ENCODE peak calls at places on chromosomes 2 and 18, in nine cellular contexts. N, D, Q, V, E, T, A, G and U are unnamed samples.
A peak's percentile ranks its signal among the peaks of the same experiment; 100 is the strongest.

GRCh38 chr2:239164281-239164871 is 236.4 kb downstream of the HDAC4 start:
- DNase-seq in N (peak; percentile 4), D (peak; percentile 51), Q (peak; percentile 0), V (peak; percentile 53), E (peak; percentile 9), T (no peak), A (no peak), G (peak; percentile 20), U (no peak)

GRCh38 chr2:145067631-145068030 is 547.7 kb upstream of the ZEB2 start:
- DNase-seq in N (no peak), D (no peak), Q (no peak), V (no peak), E (no peak), T (no peak), A (no peak), G (no peak), U (no peak)

GRCh38 chr2:127066942-127067341 is 40.0 kb downstream of the BIN1 start:
- DNase-seq in N (peak; percentile 68), D (no peak), Q (no peak), V (no peak), E (peak; percentile 84), T (peak; percentile 94), A (no peak), G (no peak), U (no peak)

GRCh38 chr2:103959174-103960125 is 894.5 kb upstream of the POU3F3 start:
- DNase-seq in N (no peak), D (no peak), Q (peak; percentile 34), V (no peak), E (no peak), T (peak; percentile 0), A (no peak), G (no peak), U (peak; percentile 12)

GRCh38 chr2:200408428-200409311 is 101.2 kb downstream of the KCTD18 start:
- DNase-seq in N (no peak), D (peak; percentile 49), Q (peak; percentile 97), V (no peak), E (no peak), T (peak; percentile 68), A (peak; percentile 76), G (no peak), U (peak; percentile 95)

GRCh38 chr18:35376393-35376741 is 770 bp downstream of the ZNF396 start:
- DNase-seq in N (peak; percentile 22), D (peak; percentile 73), Q (no peak), V (peak; percentile 90), E (peak; percentile 68), T (peak; percentile 2), A (no peak), G (no peak), U (no peak)

GRCh38 chr2:27071990-27072830 is 756 bp upstream of the OST4 start:
- DNase-seq in N (peak; percentile 84), D (no peak), Q (peak; percentile 81), V (peak; percentile 83), E (peak; percentile 87), T (peak; percentile 97), A (no peak), G (no peak), U (peak; percentile 70)

GRCh38 chr2:26772064-26773001 is 8.2 kb downstream of the SLC35F6 start:
- DNase-seq in N (peak; percentile 96), D (peak; percentile 91), Q (peak; percentile 24), V (peak; percentile 86), E (peak; percentile 94), T (peak; percentile 85), A (peak; percentile 41), G (no peak), U (peak; percentile 18)

GRCh38 chr2:120829633-120830025 is 94.0 kb downstream of the GLI2 start:
- DNase-seq in N (no peak), D (peak; percentile 26), Q (no peak), V (peak; percentile 66), E (peak; percentile 14), T (no peak), A (no peak), G (no peak), U (no peak)

GRCh38 chr2:54958717-54959371 is 91.4 kb downstream of the RTN4 start:
- DNase-seq in N (no peak), D (no peak), Q (no peak), V (peak; percentile 48), E (no peak), T (no peak), A (no peak), G (no peak), U (no peak)

GRCh38 chr18:12742453-12742852 is 39.6 kb downstream of the PSMG2 start:
- DNase-seq in N (no peak), D (no peak), Q (peak; percentile 71), V (no peak), E (no peak), T (peak; percentile 37), A (peak; percentile 87), G (no peak), U (peak; percentile 59)

GRCh38 chr2:242031481-242032019 is 162.0 kb downstream of the RTP5 start:
- DNase-seq in N (no peak), D (no peak), Q (peak; percentile 96), V (peak; percentile 76), E (peak; percentile 21), T (peak; percentile 69), A (peak; percentile 88), G (peak; percentile 24), U (peak; percentile 96)

GRCh38 chr2:99472327-99472960 is 17.4 kb downstream of the REV1 start:
- DNase-seq in N (no peak), D (no peak), Q (no peak), V (no peak), E (no peak), T (no peak), A (no peak), G (no peak), U (no peak)
- H3K4me1 ChIP-seq in N (peaks cover 97% of the 10 kb centered on the region), D (peaks cover 36% of the 10 kb centered on the region), Q (peaks cover 5% of the 10 kb centered on the region), V (peaks cover 4% of the 10 kb centered on the region), E (no peaks in the 10 kb centered on the region), T (peaks cover 25% of the 10 kb centered on the region), A (peaks cover 48% of the 10 kb centered on the region), G (peaks cover 61% of the 10 kb centered on the region), U (no peaks in the 10 kb centered on the region)

DNA sequence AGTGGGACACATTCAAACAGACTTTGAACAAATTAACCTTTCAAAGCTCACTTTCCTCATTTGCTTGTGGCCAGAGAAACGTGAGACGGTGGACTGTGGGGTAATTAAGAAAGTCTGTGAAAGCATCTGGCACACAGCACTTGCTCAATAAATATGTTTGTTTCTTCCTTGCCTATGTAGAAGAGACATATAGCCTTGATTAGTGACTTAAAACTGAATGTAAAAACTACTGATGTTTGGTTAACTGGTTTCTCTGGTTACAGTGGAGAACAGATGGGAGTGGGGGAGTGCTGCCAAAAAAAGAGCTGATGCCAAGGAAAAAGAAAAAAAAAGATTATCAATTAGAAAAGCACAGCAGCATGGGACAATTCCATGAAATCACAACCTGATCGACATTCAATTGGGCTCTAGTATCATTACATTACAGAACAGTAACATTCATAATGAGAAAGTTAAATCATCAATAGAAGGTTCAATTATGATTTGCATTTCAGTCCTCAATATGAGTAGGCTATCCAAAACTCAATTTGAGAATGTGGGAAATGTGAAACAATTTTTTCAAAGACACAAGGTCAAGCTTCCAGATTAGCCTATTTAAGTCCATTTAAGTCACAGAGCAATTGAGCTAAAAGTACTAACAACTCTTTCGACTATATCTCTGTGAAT is 14.7 kb downstream of the CUL3 start:
- DNase-seq in N (no peak), D (no peak), Q (peak; percentile 52), V (no peak), E (no peak), T (peak; percentile 62), A (no peak), G (no peak), U (peak; percentile 47)
- H3K4me1 ChIP-seq in N (peaks cover 88% of the 10 kb centered on the region), D (peaks cover 78% of the 10 kb centered on the region), Q (peaks cover 8% of the 10 kb centered on the region), V (peaks cover 66% of the 10 kb centered on the region), E (peaks cover 7% of the 10 kb centered on the region), T (peaks cover 16% of the 10 kb centered on the region), A (no peaks in the 10 kb centered on the region), G (peaks cover 3% of the 10 kb centered on the region), U (no peaks in the 10 kb centered on the region)

GRCh38 chr2:98387478-98387877 is 41.2 kb downstream of the CNGA3 start:
- DNase-seq in N (no peak), D (no peak), Q (no peak), V (no peak), E (no peak), T (no peak), A (no peak), G (no peak), U (no peak)

GRCh38 chr2:98390571-98391476 is 44.6 kb downstream of the CNGA3 start:
- DNase-seq in N (no peak), D (no peak), Q (no peak), V (peak; percentile 56), E (peak; percentile 23), T (no peak), A (no peak), G (no peak), U (no peak)

GRCh38 chr2:98389248-98389605 is 43.0 kb downstream of the CNGA3 start:
- DNase-seq in N (no peak), D (no peak), Q (no peak), V (no peak), E (no peak), T (no peak), A (no peak), G (no peak), U (no peak)

GRCh38 chr2:98388601-98389247 is 42.5 kb downstream of the CNGA3 start:
- DNase-seq in N (no peak), D (no peak), Q (no peak), V (no peak), E (no peak), T (no peak), A (no peak), G (no peak), U (no peak)

GRCh38 chr2:98388081-98388480 is 41.8 kb downstream of the CNGA3 start:
- DNase-seq in N (no peak), D (no peak), Q (no peak), V (no peak), E (no peak), T (no peak), A (no peak), G (no peak), U (no peak)
- H3K4me1 ChIP-seq in N (no peaks in the 10 kb centered on the region), D (no peaks in the 10 kb centered on the region), Q (no peaks in the 10 kb centered on the region), V (no peaks in the 10 kb centered on the region), E (no peaks in the 10 kb centered on the region), T (no peaks in the 10 kb centered on the region), A (no peaks in the 10 kb centered on the region), G (no peaks in the 10 kb centered on the region), U (no peaks in the 10 kb centered on the region)

DNA sequence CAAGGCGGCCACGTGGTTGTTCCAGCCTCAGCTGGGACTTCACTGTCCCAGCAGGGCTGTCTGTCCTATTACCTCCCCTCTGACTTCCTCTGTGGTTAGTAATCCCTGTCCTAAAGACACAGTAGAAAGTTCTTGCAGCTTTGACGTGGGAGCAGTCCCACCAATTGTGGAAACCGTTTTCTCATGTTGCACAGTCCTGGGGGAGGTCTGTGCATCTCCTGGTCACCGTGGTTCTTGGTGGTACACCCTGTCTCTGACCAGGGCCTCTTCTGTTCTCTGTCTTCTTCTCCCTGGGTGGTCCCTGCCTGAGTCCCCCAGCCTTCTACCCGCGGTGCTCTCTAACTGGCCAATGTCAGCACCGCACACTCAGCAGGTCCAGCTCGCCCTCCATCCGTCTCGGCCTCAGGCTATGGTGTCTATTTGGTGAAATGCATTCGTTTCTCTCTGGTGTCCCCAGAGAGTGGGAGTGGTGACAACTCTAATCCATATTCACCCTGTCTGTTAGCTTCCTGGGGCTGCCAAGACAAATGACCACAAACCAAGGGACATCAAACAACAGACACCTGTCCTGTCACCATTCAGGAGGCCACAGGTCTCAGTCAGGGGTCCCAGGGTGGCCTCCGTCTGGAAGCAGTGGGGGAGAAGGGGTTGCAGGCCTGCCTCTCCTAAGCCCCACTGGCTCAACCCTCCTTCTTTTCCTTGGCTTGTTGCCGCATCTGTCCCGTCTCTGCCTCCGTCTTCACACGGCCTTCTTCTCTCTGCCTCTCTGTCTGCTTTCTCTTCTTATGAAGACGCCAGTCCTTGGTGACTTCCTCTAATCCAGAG is 99.8 kb downstream of the SH3BP4 start:
- DNase-seq in N (no peak), D (no peak), Q (peak; percentile 58), V (peak; percentile 49), E (peak; percentile 36), T (no peak), A (no peak), G (no peak), U (peak; percentile 49)
- H3K4me1 ChIP-seq in N (peaks cover 58% of the 10 kb centered on the region), D (peaks cover 27% of the 10 kb centered on the region), Q (peaks cover 11% of the 10 kb centered on the region), V (no peaks in the 10 kb centered on the region), E (no peaks in the 10 kb centered on the region), T (peaks cover 8% of the 10 kb centered on the region), A (peaks cover 8% of the 10 kb centered on the region), G (peaks cover 11% of the 10 kb centered on the region), U (peaks cover 47% of the 10 kb centered on the region)

GRCh38 chr2:237202288-237203030 is 116.8 kb downstream of the COPS8 start:
- DNase-seq in N (no peak), D (no peak), Q (no peak), V (no peak), E (no peak), T (no peak), A (no peak), G (no peak), U (no peak)
- H3K4me1 ChIP-seq in N (peaks cover 40% of the 10 kb centered on the region), D (peaks cover 18% of the 10 kb centered on the region), Q (peaks cover 45% of the 10 kb centered on the region), V (no peaks in the 10 kb centered on the region), E (no peaks in the 10 kb centered on the region), T (no peaks in the 10 kb centered on the region), A (peaks cover 10% of the 10 kb centered on the region), G (no peaks in the 10 kb centered on the region), U (peaks cover 58% of the 10 kb centered on the region)